ENCODE peak calls at places on chromosomes 7 and 10, in ten cellular contexts. E is tibial artery, R is adrenal gland, L is GM23248, F is dorsolateral prefrontal cortex, T is small intestine, I is sigmoid colon, Z is BJ, N is body of pancreas, P is epithelial cell of esophagus. Y is an unnamed sample.

GRCh38 chr7:150939052-150939810 is 38.9 kb downstream of the KCNH2 start:
- DNase-seq in E (no peak), R (no peak), L (no peak), F (no peak), T (no peak), I (peak; percentile 43), Z (no peak), N (no peak), P (no peak), Y (no peak)

GRCh38 chr10:32054087-32054486 is 2.1 kb downstream of the KIF5B start:
- DNase-seq in E (no peak), R (no peak), L (peak; percentile 75), F (no peak), T (peak; percentile 57), I (peak; percentile 75), Z (no peak), N (peak; percentile 45), P (peak; percentile 68), Y (no peak)

GRCh38 chr7:157238087-157238486 is 98.7 kb upstream of the DNAJB6 start:
- DNase-seq in E (no peak), R (no peak), L (no peak), F (no peak), T (no peak), I (no peak), Z (no peak), N (no peak), P (no peak), Y (no peak)

GRCh38 chr7:27581119-27581518 is 81.6 kb downstream of the HIBADH start:
- DNase-seq in E (no peak), R (no peak), L (no peak), F (no peak), T (no peak), I (no peak), Z (no peak), N (no peak), P (no peak), Y (no peak)

GRCh38 chr7:96246972-96247371 is 74.9 kb downstream of the SLC25A13 start:
- DNase-seq in E (no peak), R (no peak), L (no peak), F (no peak), T (no peak), I (no peak), Z (no peak), N (no peak), P (no peak), Y (no peak)

GRCh38 chr10:75612904-75613684 is 181.7 kb downstream of the LRMDA start:
- DNase-seq in E (peak; percentile 34), R (no peak), L (peak; percentile 31), F (no peak), T (no peak), I (no peak), Z (no peak), N (peak; percentile 56), P (no peak), Y (no peak)

GRCh38 chr10:6153845-6154244 is 48.9 kb upstream of the PFKFB3 start:
- DNase-seq in E (no peak), R (no peak), L (no peak), F (no peak), T (no peak), I (no peak), Z (no peak), N (no peak), P (no peak), Y (no peak)

GRCh38 chr10:102970497-102970896 is 52.4 kb downstream of the CNNM2 start:
- DNase-seq in E (no peak), R (no peak), L (no peak), F (no peak), T (no peak), I (no peak), Z (no peak), N (no peak), P (no peak), Y (no peak)

GRCh38 chr10:8034666-8035640 is 19.5 kb upstream of the GATA3 start:
- DNase-seq in E (no peak), R (no peak), L (no peak), F (no peak), T (no peak), I (no peak), Z (no peak), N (no peak), P (no peak), Y (no peak)

GRCh38 chr7:154306036-154306435 is 253.8 kb downstream of the DPP6 start:
- DNase-seq in E (no peak), R (no peak), L (no peak), F (no peak), T (no peak), I (no peak), Z (no peak), N (no peak), P (no peak), Y (no peak)

GRCh38 chr7:34042406-34042805 is 137.1 kb downstream of the BMPER start:
- DNase-seq in E (no peak), R (no peak), L (peak; percentile 76), F (no peak), T (no peak), I (no peak), Z (no peak), N (no peak), P (no peak), Y (no peak)

GRCh38 chr10:114593240-114593792 is 64.8 kb downstream of the ABLIM1 start:
- DNase-seq in E (no peak), R (no peak), L (no peak), F (no peak), T (peak; percentile 9), I (no peak), Z (no peak), N (no peak), P (no peak), Y (no peak)

GRCh38 chr10:71714592-71714991 is 5.0 kb downstream of the C10orf105 start:
- DNase-seq in E (no peak), R (no peak), L (no peak), F (no peak), T (no peak), I (no peak), Z (no peak), N (no peak), P (no peak), Y (no peak)
- H3K4me3 ChIP-seq in E (no peak overlapping the region), R (no peak overlapping the region), L (peak overlapping the region; percentile 41), F (no peak overlapping the region), T (no peak overlapping the region), I (no peak overlapping the region), Z (no peak overlapping the region), N (no peak overlapping the region), P (no peak overlapping the region), Y (no peak overlapping the region)

DNA sequence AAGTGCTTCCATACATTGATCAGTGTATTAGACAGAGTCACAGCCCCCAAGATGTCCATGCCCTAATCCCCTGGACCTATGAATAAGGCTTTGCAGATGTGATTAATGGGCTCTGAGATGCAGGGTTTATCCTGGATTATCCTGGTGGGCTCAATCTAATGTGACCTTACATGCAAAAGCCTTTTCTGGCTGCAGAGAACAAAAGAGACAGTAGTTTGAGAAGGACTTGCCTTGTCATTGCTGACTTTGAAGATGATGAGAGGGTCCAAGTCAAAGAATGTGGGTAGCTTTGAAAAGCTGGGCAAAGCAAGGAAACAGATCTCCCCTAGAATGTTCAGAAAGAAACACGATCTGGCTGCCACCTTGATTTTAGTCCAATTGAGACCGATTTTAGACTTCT is 238.7 kb downstream of the CCSER2 start:
- DNase-seq in E (no peak), R (no peak), L (no peak), F (no peak), T (no peak), I (no peak), Z (no peak), N (no peak), P (no peak), Y (no peak)
- H3K4me3 ChIP-seq in E (no peak overlapping the region), R (no peak overlapping the region), L (no peak overlapping the region), F (no peak overlapping the region), T (no peak overlapping the region), I (no peak overlapping the region), Z (no peak overlapping the region), N (no peak overlapping the region), P (no peak overlapping the region), Y (no peak overlapping the region)

DNA sequence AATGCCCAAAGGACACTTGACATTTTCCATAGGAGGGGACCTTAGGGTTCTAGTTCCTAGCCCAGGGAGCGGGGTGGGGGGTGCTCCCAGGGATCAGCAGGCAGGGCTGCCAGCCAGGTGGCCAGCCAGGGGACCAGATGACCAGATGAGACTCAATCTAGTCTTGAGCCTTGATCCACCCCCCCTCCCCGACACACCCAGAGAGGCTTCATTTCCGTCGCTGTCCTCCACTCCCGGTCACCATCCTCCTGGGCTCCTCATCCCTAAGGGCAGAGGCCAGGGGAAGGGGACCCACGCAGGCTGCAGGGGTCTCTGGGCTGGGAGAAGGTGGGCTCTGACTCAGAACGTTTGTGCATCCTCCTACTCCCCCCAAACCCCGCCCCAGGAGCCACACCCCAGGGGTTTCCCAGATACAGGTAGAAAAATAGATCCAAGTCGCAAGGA is 1.0 kb downstream of the STX1A start:
- DNase-seq in E (no peak), R (no peak), L (peak; percentile 60), F (no peak), T (no peak), I (no peak), Z (no peak), N (no peak), P (no peak), Y (no peak)
- H3K4me3 ChIP-seq in E (peak overlapping the region; percentile 63), R (no peak overlapping the region), L (peak overlapping the region; percentile 95), F (peak overlapping the region; percentile 81), T (no peak overlapping the region), I (peak overlapping the region; percentile 97), Z (peak overlapping the region; percentile 83), N (peak overlapping the region; percentile 51), P (peak overlapping the region; percentile 67), Y (no peak overlapping the region)

GRCh38 chr10:81034376-81034775 is 496.7 kb downstream of the SH2D4B start:
- DNase-seq in E (no peak), R (no peak), L (no peak), F (no peak), T (no peak), I (no peak), Z (no peak), N (no peak), P (no peak), Y (no peak)
- H3K4me3 ChIP-seq in E (no peak overlapping the region), R (no peak overlapping the region), L (no peak overlapping the region), F (no peak overlapping the region), T (no peak overlapping the region), I (no peak overlapping the region), Z (no peak overlapping the region), N (no peak overlapping the region), P (no peak overlapping the region), Y (no peak overlapping the region)

GRCh38 chr10:79137826-79138225 is 69.1 kb downstream of the ZMIZ1 start:
- DNase-seq in E (no peak), R (no peak), L (no peak), F (no peak), T (no peak), I (peak; percentile 79), Z (no peak), N (peak; percentile 41), P (no peak), Y (no peak)
- H3K4me3 ChIP-seq in E (no peak overlapping the region), R (no peak overlapping the region), L (no peak overlapping the region), F (no peak overlapping the region), T (no peak overlapping the region), I (no peak overlapping the region), Z (no peak overlapping the region), N (no peak overlapping the region), P (no peak overlapping the region), Y (no peak overlapping the region)

GRCh38 chr7:99099499-99100077 is 44.3 kb downstream of the SMURF1 start:
- DNase-seq in E (no peak), R (no peak), L (peak; percentile 61), F (no peak), T (no peak), I (no peak), Z (no peak), N (no peak), P (peak; percentile 13), Y (no peak)
- H3K4me3 ChIP-seq in E (no peak overlapping the region), R (no peak overlapping the region), L (no peak overlapping the region), F (no peak overlapping the region), T (no peak overlapping the region), I (no peak overlapping the region), Z (no peak overlapping the region), N (no peak overlapping the region), P (no peak overlapping the region), Y (no peak overlapping the region)

Y was measured in thyroid gland.